ENCODE peak calls at places on chromosomes 16 and 17, in nine cellular contexts. M is PC-9, I is NCI-H1436, Y is T-helper 1 cell, U is Ammon's horn, Q is keratinocyte, N is endothelial cell, O is NCI-H2081, Z is NCI-H1105 treated with DMSO at 0.1 percent for 48 hours. B is an unnamed sample.

GRCh38 chr16:86630471-86630870 is 52.1 kb downstream of the FOXL1 start:
- DNase-seq in I (no peak), O (no peak), Q (no peak), Y (no peak), M (no peak), N (no peak), U (no peak), Z (no peak), B (no peak)

GRCh38 chr16:69285240-69285639 is 25.9 kb upstream of the VPS4A start:
- DNase-seq in Y (no peak), O (no peak), M (no peak), N (no peak), U (no peak), I (no peak), Q (no peak), Z (no peak), B (no peak)

GRCh38 chr17:48236681-48237134 is 129.1 kb downstream of the SNX11 start:
- DNase-seq in M (peak; percentile 83), U (no peak), Y (no peak), Z (no peak), O (no peak), Q (peak; percentile 87), I (no peak), N (no peak), B (no peak)

GRCh38 chr16:87199901-87200300 is 117.3 kb downstream of the C16orf95 start:
- DNase-seq in Z (no peak), I (no peak), Q (no peak), O (no peak), N (no peak), Y (no peak), U (no peak), M (no peak), B (no peak)

GRCh38 chr16:10097273-10097672 is 85.0 kb downstream of the GRIN2A start:
- DNase-seq in U (no peak), Y (no peak), Z (no peak), Q (no peak), I (no peak), O (no peak), M (no peak), N (no peak), B (no peak)

GRCh38 chr17:79600071-79600470 is 10.8 kb downstream of the RBFOX3 start:
- DNase-seq in N (no peak), U (no peak), M (no peak), Q (no peak), I (no peak), Z (no peak), O (no peak), Y (no peak), B (no peak)

GRCh38 chr16:50834701-50835100 is 92.8 kb downstream of the CYLD start:
- DNase-seq in U (no peak), N (no peak), Z (no peak), O (no peak), Q (no peak), M (no peak), I (no peak), Y (no peak), B (no peak)

GRCh38 chr16:25093208-25094061 is 18.1 kb upstream of the LCMT1 start:
- DNase-seq in I (no peak), Q (no peak), N (no peak), U (peak; percentile 9), Y (no peak), O (no peak), Z (no peak), M (no peak), B (no peak)

GRCh38 chr17:9271989-9272388 is 250.7 kb downstream of the NTN1 start:
- DNase-seq in Y (no peak), I (no peak), N (no peak), M (no peak), U (peak; percentile 93), Z (no peak), Q (no peak), O (no peak), B (no peak)

GRCh38 chr16:22420606-22421135 is 46.3 kb upstream of the CDR2 start:
- DNase-seq in N (no peak), O (no peak), Y (no peak), I (no peak), Q (no peak), U (no peak), M (no peak), Z (no peak), B (no peak)

GRCh38 chr17:80069886-80070177 is 31.5 kb upstream of the GAA start:
- DNase-seq in Q (no peak), I (no peak), N (no peak), M (no peak), Y (no peak), O (no peak), Z (no peak), U (no peak), B (no peak)

GRCh38 chr17:41777157-41777578 is 9.3 kb downstream of the JUP start:
- DNase-seq in N (no peak), M (no peak), I (no peak), Z (no peak), U (no peak), Q (no peak), Y (no peak), O (peak; percentile 58), B (no peak)

GRCh38 chr17:16101440-16101839 is 101.8 kb downstream of the TTC19 start:
- DNase-seq in Q (no peak), O (no peak), M (no peak), I (no peak), U (no peak), N (no peak), Z (no peak), Y (no peak), B (no peak)

GRCh38 chr16:30535106-30535776 is 583 bp upstream of the ZNF747 start:
- DNase-seq in N (no peak), Z (no peak), Y (no peak), I (no peak), O (no peak), Q (no peak), U (no peak), M (no peak), B (no peak)

GRCh38 chr17:35907266-35907637 is 23.3 kb downstream of the RDM1 start:
- DNase-seq in Q (no peak), N (no peak), Z (no peak), Y (no peak), O (no peak), U (no peak), M (no peak), I (no peak), B (no peak)

GRCh38 chr16:143456-143855 is 5.0 kb upstream of the NPRL3 start:
- DNase-seq in M (no peak), U (no peak), Z (no peak), Y (no peak), O (no peak), I (no peak), N (no peak), Q (no peak), B (no peak)

GRCh38 chr17:44387773-44388172 is 1.7 kb downstream of the ITGA2B start:
- DNase-seq in I (no peak), U (no peak), Q (no peak), N (no peak), O (no peak), M (no peak), Y (no peak), Z (no peak), B (no peak)

GRCh38 chr17:54426287-54426886 is 474.3 kb upstream of the TOM1L1 start:
- DNase-seq in I (no peak), Y (no peak), Z (peak; percentile 42), U (peak; percentile 30), O (peak; percentile 6), M (no peak), N (no peak), Q (no peak), B (no peak)

GRCh38 chr16:9047689-9048301 is 43.6 kb upstream of the HAPSTR1 start:
- DNase-seq in Y (no peak), N (peak; percentile 45), M (peak; percentile 91), O (peak; percentile 25), I (peak; percentile 81), Q (peak; percentile 85), Z (no peak), U (peak; percentile 88), B (no peak)

GRCh38 chr17:39732586-39732985 is 2.3 kb upstream of the MIEN1 start:
- DNase-seq in U (no peak), Y (no peak), M (no peak), Z (no peak), O (no peak), Q (no peak), N (no peak), I (no peak), B (no peak)

GRCh38 chr16:25155553-25156460 is 44.3 kb downstream of the LCMT1 start:
- DNase-seq in Z (no peak), Y (no peak), Q (no peak), N (no peak), M (no peak), O (no peak), U (peak; percentile 13), I (no peak), B (no peak)

GRCh38 chr17:61005358-61005757 is 327.7 kb downstream of the BCAS3 start:
- DNase-seq in M (no peak), O (no peak), Z (no peak), U (no peak), N (no peak), I (no peak), Y (no peak), Q (no peak), B (no peak)

GRCh38 chr16:75267631-75268264 is 16.3 kb upstream of the BCAR1 start:
- DNase-seq in M (peak; percentile 84), O (peak; percentile 36), Z (peak; percentile 44), U (no peak), N (no peak), Y (no peak), Q (no peak), I (peak; percentile 56), B (no peak)

GRCh38 chr16:53821957-53822625 is 118.1 kb downstream of the FTO start:
- DNase-seq in I (no peak), Z (no peak), Q (no peak), M (peak; percentile 88), N (no peak), Y (no peak), U (no peak), O (no peak), B (no peak)

GRCh38 chr16:13331918-13332317 is 430.5 kb downstream of the SHISA9 start:
- DNase-seq in I (no peak), N (no peak), Y (no peak), O (no peak), Q (no peak), U (no peak), M (no peak), Z (no peak), B (no peak)

GRCh38 chr17:69609495-69610315 is 195.2 kb downstream of the MAP2K6 start:
- DNase-seq in N (peak; percentile 34), Q (no peak), Z (peak; percentile 12), M (no peak), I (no peak), Y (no peak), U (peak; percentile 30), O (peak; percentile 24), B (no peak)

GRCh38 chr16:1708768-1709180 is 2.8 kb downstream of the MAPK8IP3 start:
- DNase-seq in N (no peak), Y (no peak), I (no peak), O (no peak), Q (no peak), M (no peak), U (peak; percentile 45), Z (no peak), B (no peak)

GRCh38 chr17:39097159-39097519 is 54.3 kb downstream of the PLXDC1 start:
- DNase-seq in M (no peak), Q (no peak), U (no peak), N (no peak), Z (no peak), Y (no peak), I (no peak), O (no peak), B (no peak)

GRCh38 chr17:17497845-17498520 is 1.8 kb upstream of the RASD1 start:
- DNase-seq in O (no peak), Y (no peak), N (no peak), Z (no peak), I (no peak), M (no peak), Q (no peak), U (no peak), B (no peak)

GRCh38 chr16:87012954-87013938 is 303.9 kb downstream of the C16orf95 start:
- DNase-seq in Q (no peak), O (no peak), M (no peak), U (no peak), Z (no peak), N (no peak), Y (no peak), I (no peak), B (no peak)

GRCh38 chr16:67641779-67642708 is 2.9 kb upstream of the CARMIL2 start:
- DNase-seq in O (peak; percentile 66), N (no peak), M (no peak), Z (no peak), I (no peak), Q (no peak), U (peak; percentile 84), Y (no peak), B (no peak)